ENCODE peak calls at places on chromosomes 4 and X, in five cellular contexts. S is OCI-LY7; C is stimulated activated CD4-positive, alpha-beta T cell treated with anti-CD3 and anti-CD28 coated beads, Interleukin-15, amount 100 ng/mL, for 1 hour; M is ovary; N is activated CD8-positive, alpha-beta T cell treated with anti-CD3 and anti-CD28 coated beads for 36 hours. O is an unnamed sample.
A peak's percentile ranks its signal among the peaks of the same experiment; 100 is the strongest.

GRCh38 chrX:133412665-133413064 is 2.6 kb downstream of the GPC4 start:
- DNase-seq in S (no peak), C (no peak), M (no peak), N (no peak), O (no peak)

GRCh38 chr4:54998991-54999390 is 126.4 kb downstream of the KDR start:
- DNase-seq in S (no peak), C (no peak), M (no peak), N (no peak), O (no peak)

GRCh38 chrX:20230406-20230805 is 36.3 kb downstream of the RPS6KA3 start:
- DNase-seq in S (no peak), C (no peak), M (no peak), N (no peak), O (no peak)

GRCh38 chr4:25696409-25696808 is 40.8 kb downstream of the SLC34A2 start:
- DNase-seq in S (no peak), C (no peak), M (no peak), N (no peak), O (no peak)

GRCh38 chrX:14496674-14497073 is 32.7 kb upstream of the GLRA2 start:
- DNase-seq in S (no peak), C (no peak), M (no peak), N (no peak), O (peak; percentile 4)

GRCh38 chr4:175412744-175413143 is 399.3 kb downstream of the GPM6A start:
- DNase-seq in S (no peak), C (no peak), M (no peak), N (no peak), O (no peak)

GRCh38 chrX:71367396-71367795 is 1.2 kb downstream of the TAF1 start:
- DNase-seq in S (no peak), C (no peak), M (no peak), N (peak; percentile 44), O (no peak)

GRCh38 chrX:155048997-155049619 is 21.8 kb downstream of the CMC4 start:
- DNase-seq in S (peak; percentile 48), C (no peak), M (no peak), N (peak; percentile 47), O (peak; percentile 36)

GRCh38 chrX:44431206-44431605 is 87.7 kb upstream of the EFHC2 start:
- DNase-seq in S (no peak), C (no peak), M (no peak), N (no peak), O (no peak)

GRCh38 chrX:21996872-21997271 is 35.3 kb upstream of the PHEX start:
- DNase-seq in S (no peak), C (no peak), M (no peak), N (peak; percentile 11), O (no peak)

GRCh38 chrX:155949098-155949497 is 48.4 kb upstream of the IL9R start:
- DNase-seq in S (no peak), C (no peak), M (no peak), N (no peak), O (no peak)

GRCh38 chr4:59457576-59457975 is 1742.5 kb upstream of the ADGRL3 start:
- DNase-seq in S (no peak), C (no peak), M (no peak), N (no peak), O (no peak)

GRCh38 chr4:94244829-94245185 is 37.1 kb downstream of the SMARCAD1 start:
- DNase-seq in S (no peak), C (no peak), M (no peak), N (no peak), O (no peak)

GRCh38 chrX:38805294-38806053 is 4.2 kb downstream of the MID1IP1 start:
- DNase-seq in S (peak; percentile 81), C (peak; percentile 34), M (peak; percentile 73), N (peak; percentile 71), O (peak; percentile 78)

GRCh38 chrX:12777670-12778069 is 13.5 kb upstream of the PRPS2 start:
- DNase-seq in S (no peak), C (no peak), M (no peak), N (no peak), O (no peak)

GRCh38 chrX:10989386-10989785 is 121.7 kb upstream of the HCCS start:
- DNase-seq in S (no peak), C (no peak), M (no peak), N (no peak), O (no peak)

GRCh38 chrX:85084770-85085393 is 81.2 kb downstream of the APOOL start:
- DNase-seq in S (peak; percentile 33), C (no peak), M (no peak), N (peak; percentile 7), O (peak; percentile 22)

GRCh38 chrX:13226214-13226613 is 93.6 kb downstream of the ATXN3L start:
- DNase-seq in S (no peak), C (no peak), M (no peak), N (no peak), O (no peak)

GRCh38 chr4:163070023-163070422 is 96.7 kb downstream of the NAF1 start:
- DNase-seq in S (no peak), C (no peak), M (no peak), N (no peak), O (no peak)

GRCh38 chrX:12984629-12985303 is 9.9 kb downstream of the TMSB4X start:
- DNase-seq in S (no peak), C (no peak), M (no peak), N (peak; percentile 66), O (peak; percentile 92)

GRCh38 chr4:138562544-138562961 is 320.4 kb upstream of the SLC7A11 start:
- DNase-seq in S (no peak), C (no peak), M (no peak), N (no peak), O (no peak)

GRCh38 chr4:78059524-78059889 is 2.4 kb downstream of the FRAS1 start:
- DNase-seq in S (peak; percentile 50), C (no peak), M (peak; percentile 45), N (peak; percentile 31), O (peak; percentile 8)

GRCh38 chr4:155762351-155762750 is 3.5 kb downstream of the GUCY1B1 start:
- DNase-seq in S (no peak), C (no peak), M (no peak), N (no peak), O (no peak)

GRCh38 chrX:153925739-153926593 is at the start of gene ARHGAP4:
- DNase-seq in S (peak; percentile 62), C (no peak), M (no peak), N (peak; percentile 75), O (peak; percentile 77)

GRCh38 chr4:187668683-187669082 is 326.9 kb upstream of the ZFP42 start:
- DNase-seq in S (no peak), C (no peak), M (no peak), N (peak; percentile 1), O (no peak)

GRCh38 chr4:2297606-2298517 is 36.0 kb upstream of the MXD4 start:
- DNase-seq in S (peak; percentile 82), C (no peak), M (no peak), N (peak; percentile 66), O (no peak)

GRCh38 chr4:48375651-48376291 is 34.4 kb downstream of the SLAIN2 start:
- DNase-seq in S (no peak), C (no peak), M (no peak), N (no peak), O (no peak)

O was measured in RPMI8226.